ENCODE peak calls at places on chromosomes 1 and 21, in five cellular contexts. W is progenitor cell of endocrine pancreas, A is H4, O is SK-N-SH, Q is iris pigment epithelial cell. H is an unnamed sample.
A peak's percentile ranks its signal among the peaks of the same experiment; 100 is the strongest.

GRCh38 chr1:226287587-226287986 is 21.4 kb downstream of the LIN9 start:
- DNase-seq in W (no peak), A (no peak), O (no peak), Q (no peak), H (no peak)

GRCh38 chr1:43509740-43510375 is 20.8 kb upstream of the PTPRF start:
- DNase-seq in W (no peak), A (no peak), O (no peak), Q (no peak), H (no peak)

GRCh38 chr1:85275701-85276289 is 637 bp downstream of the BCL10 start:
- DNase-seq in W (no peak), A (no peak), O (no peak), Q (peak; percentile 31), H (no peak)

GRCh38 chr1:246317291-246317690 is 189.8 kb downstream of the SMYD3 start:
- DNase-seq in W (no peak), A (no peak), O (no peak), Q (no peak), H (peak; percentile 49)

GRCh38 chr1:92851729-92852128 is 19.9 kb downstream of the RPL5 start:
- DNase-seq in W (no peak), A (no peak), O (peak; percentile 46), Q (no peak), H (no peak)

GRCh38 chr21:40681164-40681859 is 165.6 kb downstream of the DSCAM start:
- DNase-seq in W (no peak), A (no peak), O (peak; percentile 83), Q (no peak), H (no peak)

GRCh38 chr1:211336161-211336560 is 9.5 kb downstream of the TRAF5 start:
- DNase-seq in W (no peak), A (no peak), O (no peak), Q (no peak), H (no peak)

GRCh38 chr1:206952182-206952581 is 5.9 kb upstream of the PIGR start:
- DNase-seq in W (no peak), A (no peak), O (no peak), Q (peak; percentile 4), H (no peak)

GRCh38 chr1:220901906-220902305 is 22.7 kb downstream of the HLX start:
- DNase-seq in W (no peak), A (no peak), O (no peak), Q (no peak), H (no peak)

GRCh38 chr1:177077734-177078489 is 86.6 kb downstream of the ASTN1 start:
- DNase-seq in W (no peak), A (no peak), O (no peak), Q (peak; percentile 6), H (no peak)

GRCh38 chr1:101203812-101204540 is 32.8 kb upstream of the S1PR1 start:
- DNase-seq in W (no peak), A (no peak), O (peak; percentile 30), Q (peak; percentile 47), H (no peak)

GRCh38 chr21:36693144-36694040 is 5.5 kb upstream of the SIM2 start:
- DNase-seq in W (no peak), A (no peak), O (peak; percentile 55), Q (no peak), H (peak; percentile 14)

GRCh38 chr1:197303463-197303862 is 35.4 kb downstream of the CRB1 start:
- DNase-seq in W (no peak), A (no peak), O (no peak), Q (no peak), H (no peak)

GRCh38 chr1:51901151-51901550 is 22.6 kb upstream of the NRDC start:
- DNase-seq in W (no peak), A (no peak), O (no peak), Q (no peak), H (no peak)

GRCh38 chr1:2237773-2238172 is 9.7 kb downstream of the SKI start:
- DNase-seq in W (no peak), A (no peak), O (no peak), Q (peak; percentile 19), H (no peak)

GRCh38 chr1:2236695-2237677 is 8.9 kb downstream of the SKI start:
- DNase-seq in W (no peak), A (no peak), O (no peak), Q (no peak), H (no peak)